ENCODE peak calls at places on chromosome 1, in eight cellular contexts. J is NCI-H524; I is NCI-H1417 treated with DMSO at 0.1 percent for 48 hours; Z is stimulated activated CD8-positive, alpha-beta memory T cell treated with anti-CD3 and anti-CD28 coated beads, Interleukin-7, amount 100 ng/mL, for 1 hour; B is AG04450; D is KG1; W is RCC 7860; C is NCI-H460. S is an unnamed sample.

GRCh38 chr1:91549041-91549735 is 48.5 kb downstream of the CDC7 start:
- DNase-seq in J (no peak), I (no peak), W (no peak), B (no peak), Z (no peak), D (no peak), C (no peak), S (no peak)

GRCh38 chr1:214378492-214378891 is 97.5 kb downstream of the SMYD2 start:
- DNase-seq in I (no peak), B (no peak), D (no peak), J (no peak), W (no peak), Z (no peak), C (no peak), S (no peak)

GRCh38 chr1:45884700-45885099 is 81.3 kb downstream of the MAST2 start:
- DNase-seq in C (no peak), J (no peak), D (no peak), I (no peak), B (no peak), W (peak), Z (no peak), S (no peak)

GRCh38 chr1:204051718-204052117 is 21.2 kb upstream of the SOX13 start:
- DNase-seq in C (no peak), B (no peak), I (no peak), W (no peak), Z (no peak), D (no peak), J (no peak), S (no peak)

GRCh38 chr1:64941466-64942117 is 24.8 kb downstream of the JAK1 start:
- DNase-seq in I (no peak), W (no peak), J (no peak), Z (no peak), D (no peak), C (no peak), B (no peak), S (no peak)

GRCh38 chr1:209490013-209490412 is 93.5 kb upstream of the CAMK1G start:
- DNase-seq in J (no peak), W (peak), B (no peak), C (no peak), Z (no peak), I (no peak), D (no peak), S (no peak)

GRCh38 chr1:41662656-41663437 is 178.4 kb upstream of the EDN2 start:
- DNase-seq in B (no peak), J (peak), D (no peak), C (no peak), I (no peak), Z (no peak), W (no peak), S (no peak)

GRCh38 chr1:56531624-56532358 is 47.6 kb downstream of the PLPP3 start:
- DNase-seq in J (no peak), I (no peak), W (no peak), D (no peak), B (no peak), Z (no peak), C (no peak), S (no peak)

GRCh38 chr1:9279172-9279840 is 13.4 kb upstream of the SPSB1 start:
- DNase-seq in I (no peak), B (no peak), J (no peak), D (no peak), W (no peak), C (no peak), Z (no peak), S (no peak)

GRCh38 chr1:8941906-8942305 is 3.8 kb upstream of the CA6 start:
- DNase-seq in B (peak), W (peak), I (no peak), J (no peak), D (no peak), Z (no peak), C (peak), S (no peak)

GRCh38 chr1:62325076-62325475 is 5.8 kb upstream of the KANK4 start:
- DNase-seq in C (no peak), Z (no peak), J (no peak), I (no peak), W (no peak), D (no peak), B (no peak), S (no peak)

GRCh38 chr1:54998677-54999076 is at the start of gene BSND:
- DNase-seq in C (no peak), J (no peak), B (no peak), D (no peak), I (no peak), W (no peak), Z (no peak), S (no peak)

GRCh38 chr1:47440052-47440848 is 2.4 kb downstream of the FOXD2 start:
- DNase-seq in Z (no peak), W (no peak), B (no peak), C (no peak), I (no peak), D (no peak), J (no peak), S (no peak)

GRCh38 chr1:100750002-100750885 is 30.7 kb downstream of the VCAM1 start:
- DNase-seq in I (no peak), B (no peak), J (no peak), C (peak), Z (no peak), D (no peak), W (no peak), S (no peak)

GRCh38 chr1:19400875-19401854 is 84.2 kb downstream of the CAPZB start:
- DNase-seq in J (no peak), D (no peak), C (no peak), B (no peak), W (no peak), Z (no peak), I (no peak), S (no peak)

GRCh38 chr1:40421694-40422384 is 28.4 kb upstream of the ZFP69B start:
- DNase-seq in C (no peak), D (no peak), W (no peak), B (no peak), I (no peak), Z (no peak), J (no peak), S (no peak)

GRCh38 chr1:185155600-185156320 is 993 bp downstream of the TRMT1L start:
- DNase-seq in C (peak), B (no peak), Z (no peak), W (peak), I (no peak), J (peak), D (no peak), S (no peak)

S was measured in NCI-H1048.